ENCODE peak calls at places on chromosomes 1 and 21, in five cellular contexts. R is AG09319, K is MM.1S, N is WTC11, D is suprapubic skin. O is an unnamed sample.

GRCh38 chr1:86119214-86119764 is 37.3 kb downstream of the COL24A1 start:
- DNase-seq in N (no peak), K (no peak), R (no peak), D (no peak), O (no peak)

GRCh38 chr1:65596768-65597167 is 176.3 kb downstream of the LEPR start:
- DNase-seq in R (no peak), K (no peak), N (no peak), D (no peak), O (no peak)

GRCh38 chr1:64042331-64043100 is 160.9 kb upstream of the UBE2U start:
- DNase-seq in N (no peak), K (no peak), D (no peak), R (peak; percentile 70), O (no peak)

GRCh38 chr1:168842916-168843315 is 113.9 kb upstream of the DPT start:
- DNase-seq in K (no peak), D (no peak), R (no peak), N (no peak), O (no peak)

GRCh38 chr1:227748496-227749182 is 13.4 kb downstream of the SNAP47 start:
- DNase-seq in R (no peak), N (no peak), K (no peak), D (peak; percentile 65), O (no peak)

GRCh38 chr1:83087851-83088250 is 911.1 kb downstream of the TTLL7 start:
- DNase-seq in R (no peak), D (no peak), N (no peak), K (no peak), O (no peak)

GRCh38 chr1:220803401-220804201 is 16.9 kb downstream of the MTARC1 start:
- DNase-seq in N (no peak), R (no peak), K (peak; percentile 32), D (no peak), O (peak; percentile 75)

GRCh38 chr1:30748699-30749401 is 8.7 kb downstream of the LAPTM5 start:
- DNase-seq in D (no peak), R (no peak), K (no peak), N (no peak), O (peak; percentile 60)

GRCh38 chr1:245652660-245653427 is 498.1 kb downstream of the KIF26B start:
- DNase-seq in N (no peak), D (no peak), K (no peak), R (no peak), O (peak; percentile 23)

GRCh38 chr1:40421348-40421693 is 29.0 kb upstream of the ZFP69B start:
- DNase-seq in D (no peak), K (no peak), R (no peak), N (no peak), O (no peak)

GRCh38 chr1:153752561-153753195 is 22.5 kb upstream of the SLC27A3 start:
- DNase-seq in D (no peak), K (no peak), R (no peak), N (no peak), O (no peak)

GRCh38 chr1:154574715-154575114 is 7.1 kb downstream of the CHRNB2 start:
- DNase-seq in R (no peak), K (peak; percentile 79), N (no peak), D (no peak), O (peak; percentile 42)

GRCh38 chr1:39266269-39266668 is 61.8 kb downstream of the MACF1 start:
- DNase-seq in K (peak; percentile 37), R (no peak), N (no peak), D (no peak), O (no peak)

GRCh38 chr21:23009360-23009759 is 2011.2 kb downstream of the NCAM2 start:
- DNase-seq in R (no peak), N (no peak), D (no peak), K (no peak), O (no peak)
- TF ChIP-seq CTCF in R (no peak), N (no peak), D (no peak), K (no peak), O (no peak)

GRCh38 chr1:181483561-181484291 is 409 bp downstream of the CACNA1E start:
- DNase-seq in R (no peak), K (no peak), D (no peak), N (peak; percentile 24), O (peak; percentile 55)

GRCh38 chr1:181483084-181483559 is at the start of gene CACNA1E:
- DNase-seq in D (no peak), R (no peak), K (no peak), N (no peak), O (no peak)

GRCh38 chr1:181486098-181486420 is 2.7 kb downstream of the CACNA1E start:
- DNase-seq in K (no peak), R (no peak), N (no peak), D (no peak), O (no peak)

GRCh38 chr1:181482521-181483083 is 715 bp upstream of the CACNA1E start:
- DNase-seq in K (peak; percentile 38), R (no peak), N (peak; percentile 76), D (no peak), O (peak; percentile 89)

GRCh38 chr1:181485276-181486097 is 2.2 kb downstream of the CACNA1E start:
- DNase-seq in D (no peak), K (peak; percentile 82), R (no peak), N (peak; percentile 74), O (peak; percentile 89)
- TF ChIP-seq CTCF in D (no peak), K (no peak), R (no peak), N (no peak), O (no peak)

GRCh38 chr1:172609528-172609927 is 49.4 kb upstream of the FASLG start:
- DNase-seq in D (no peak), R (no peak), K (no peak), N (no peak), O (no peak)
- TF ChIP-seq CTCF in D (no peak), R (no peak), K (peak; percentile 48), N (no peak), O (peak; percentile 76)

DNA sequence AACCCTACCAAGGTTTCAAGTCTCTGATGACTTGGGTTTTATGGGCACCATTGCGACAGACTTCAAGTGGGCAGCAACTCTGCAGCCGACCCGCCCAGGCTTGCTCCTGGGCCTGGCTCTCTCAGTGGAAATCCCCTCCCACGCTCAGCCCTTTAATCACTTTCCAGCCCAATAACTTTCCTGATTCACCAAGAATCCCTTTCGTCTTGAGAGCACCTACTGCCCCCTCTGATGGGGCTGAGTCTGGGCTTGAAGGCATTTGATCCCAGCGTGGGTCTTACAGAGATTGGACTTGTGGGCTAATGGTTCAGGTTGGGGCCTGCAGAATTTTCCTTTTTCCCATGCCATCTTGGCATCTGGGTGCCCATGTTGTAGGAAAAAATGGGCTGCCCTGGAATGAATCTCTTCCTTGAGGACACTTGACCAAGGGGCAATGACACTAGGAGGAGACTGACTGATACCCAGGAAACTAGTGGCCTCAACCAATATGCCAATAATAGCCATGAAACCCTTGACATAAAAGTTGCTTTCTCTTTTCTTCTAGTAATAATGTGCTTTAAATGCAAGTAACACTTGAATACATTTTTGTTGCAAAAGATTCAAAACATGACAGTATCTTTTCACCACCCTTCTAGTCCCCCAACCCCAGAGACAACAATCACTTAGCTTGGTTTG is 7.8 kb upstream of the PHLDA3 start:
- DNase-seq in D (no peak), K (peak; percentile 23), N (no peak), R (no peak), O (no peak)
- TF ChIP-seq CTCF in D (no peak), K (no peak), N (no peak), R (no peak), O (no peak)

GRCh38 chr1:176206961-176207902 is at the start of gene COP1:
- DNase-seq in R (peak; percentile 77), N (peak; percentile 97), D (peak; percentile 98), K (peak; percentile 100), O (peak; percentile 98)
- TF ChIP-seq CTCF in R (no peak), N (no peak), D (no peak), K (peak; percentile 20), O (peak; percentile 17)

DNA sequence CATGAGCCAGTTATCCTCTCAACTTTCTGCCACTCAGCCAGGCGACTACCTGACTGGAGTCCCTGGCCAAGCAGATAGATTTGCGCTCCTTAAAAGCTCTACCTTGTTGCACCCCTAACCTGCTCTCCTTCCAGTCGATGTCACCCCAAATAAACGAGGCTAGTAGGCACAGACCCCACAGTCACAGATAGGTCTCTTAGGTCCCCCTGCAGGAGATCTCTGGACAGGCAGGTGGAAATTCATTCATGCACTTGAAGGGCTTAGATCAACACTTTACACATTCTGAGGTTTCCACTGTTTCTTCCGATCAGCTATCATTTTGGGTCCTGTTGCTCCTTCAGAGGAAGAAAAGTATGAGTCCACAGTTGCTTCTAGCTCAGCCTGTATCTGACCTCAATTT is 272.6 kb upstream of the FMN2 start:
- DNase-seq in N (peak; percentile 38), D (no peak), R (no peak), K (no peak), O (peak; percentile 77)
- TF ChIP-seq CTCF in N (peak; percentile 53), D (no peak), R (no peak), K (no peak), O (peak; percentile 77)

DNA sequence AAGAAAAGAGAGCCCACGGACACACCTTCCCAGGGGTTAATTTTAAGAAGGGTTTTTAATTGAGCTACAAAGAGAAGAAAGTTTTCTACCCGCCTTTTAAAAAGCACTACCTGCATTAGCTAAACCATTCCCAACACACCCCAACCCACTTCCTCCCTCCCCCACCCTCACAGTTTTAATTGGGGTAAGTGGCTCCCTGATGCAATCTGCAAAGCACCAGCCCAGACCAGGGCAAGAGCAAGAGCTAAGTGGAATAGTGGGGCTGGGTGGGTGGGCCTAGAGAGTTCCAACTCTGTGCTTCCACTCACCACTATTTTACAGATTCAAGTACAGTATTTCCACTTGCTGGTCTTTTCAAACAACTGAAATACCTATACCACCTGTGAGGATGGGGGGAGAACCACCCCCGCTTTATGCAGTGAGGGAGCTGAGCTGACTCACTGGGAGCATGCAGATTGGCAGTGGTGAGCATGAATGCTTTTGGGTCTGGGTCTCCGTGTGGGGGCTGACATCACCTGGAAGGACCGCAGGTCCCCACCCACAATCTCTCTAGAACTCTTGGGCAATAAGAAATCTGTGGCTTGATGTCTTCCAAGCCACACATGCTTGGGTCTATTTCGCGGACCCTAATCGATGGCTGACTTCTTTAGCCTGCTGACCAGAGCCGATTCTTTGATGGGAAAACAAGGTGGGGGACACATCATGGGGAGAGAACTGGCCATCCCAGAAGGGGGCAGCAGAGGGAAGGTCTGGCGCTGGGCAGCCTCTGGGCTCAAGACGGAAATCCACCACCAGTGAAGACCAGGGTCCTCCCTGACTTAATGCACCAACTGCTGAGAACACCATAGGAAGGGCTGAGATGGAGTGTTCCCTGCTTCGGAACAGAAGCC is 95.5 kb downstream of the SSBP3 start:
- DNase-seq in D (no peak), N (peak; percentile 84), R (no peak), K (no peak), O (peak; percentile 94)
- TF ChIP-seq CTCF in D (no peak), N (no peak), R (peak; percentile 49), K (peak; percentile 37), O (peak; percentile 84)

GRCh38 chr21:14589855-14590563 is 43.9 kb upstream of the SAMSN1 start:
- DNase-seq in N (no peak), K (peak; percentile 84), R (no peak), D (no peak), O (no peak)
- TF ChIP-seq CTCF in N (no peak), K (no peak), R (no peak), D (no peak), O (no peak)

DNA sequence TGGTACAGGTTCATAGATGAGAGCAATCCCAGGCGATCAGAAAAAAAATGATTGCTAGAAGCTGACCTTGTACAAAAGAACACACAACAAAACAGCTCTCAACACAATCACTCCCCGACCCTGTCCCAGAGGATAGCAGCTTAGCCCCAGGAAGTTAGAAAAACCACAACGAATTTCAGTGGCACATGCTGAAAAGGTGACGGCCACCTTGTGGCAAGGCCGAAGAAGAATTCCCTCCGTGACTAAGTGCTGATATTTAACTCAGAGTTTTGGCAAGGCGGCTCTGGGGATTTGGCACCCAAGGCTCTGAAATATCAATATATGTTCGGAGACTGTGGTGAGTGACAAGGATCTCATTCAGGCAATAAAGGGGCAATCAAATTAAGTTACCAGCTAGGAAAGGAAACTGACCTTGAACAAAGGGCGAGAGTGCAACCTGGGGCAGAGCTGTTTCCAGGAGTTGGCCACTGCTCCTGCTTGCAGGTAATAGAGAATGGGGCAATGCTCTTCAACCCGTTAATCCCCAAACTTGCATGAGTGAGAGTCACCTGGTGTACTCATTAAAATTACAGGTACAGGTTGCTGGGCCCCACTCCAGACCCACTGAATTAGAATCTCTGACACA is 96.2 kb downstream of the BEND5 start:
- DNase-seq in N (peak; percentile 17), R (no peak), K (peak; percentile 32), D (no peak), O (peak; percentile 75)
- TF ChIP-seq CTCF in N (no peak), R (no peak), K (no peak), D (no peak), O (peak; percentile 70)

O was measured in endodermal cell.